ENCODE peak calls at places on chromosome 13, in ten cellular contexts. One of them, this sample, is unnamed.
A peak's percentile ranks its signal among the peaks of the same experiment; 100 is the strongest.

GRCh38 chr13:96671073-96671472 is 323.2 kb downstream of the OXGR1 start:
- ATAC-seq in GM23338: no peak
- ATAC-seq in body of pancreas: no peak
- ATAC-seq in gastrocnemius medialis: no peak
- ATAC-seq in heart left ventricle: no peak
- ATAC-seq in Panc1: no peak
- ATAC-seq in pancreas: no peak
- ATAC-seq in CD4-positive, CD25-positive, alpha-beta regulatory T cell: no peak
- ATAC-seq in heart right ventricle: no peak
- ATAC-seq in left lung: no peak
- ATAC-seq in this sample: no peak

GRCh38 chr13:75353786-75354193 is 128.2 kb downstream of the TBC1D4 start:
- ATAC-seq in GM23338: no peak
- ATAC-seq in Panc1: no peak
- ATAC-seq in heart right ventricle: peak; percentile 73
- ATAC-seq in heart left ventricle: peak; percentile 77
- ATAC-seq in pancreas: no peak
- ATAC-seq in gastrocnemius medialis: peak; percentile 67
- ATAC-seq in CD4-positive, CD25-positive, alpha-beta regulatory T cell: peak; percentile 32
- ATAC-seq in body of pancreas: no peak
- ATAC-seq in left lung: no peak
- ATAC-seq in this sample: no peak

GRCh38 chr13:101916108-101916757 is 463.8 kb downstream of the ITGBL1 start:
- ATAC-seq in left lung: peak; percentile 34
- ATAC-seq in body of pancreas: no peak
- ATAC-seq in GM23338: peak; percentile 71
- ATAC-seq in Panc1: no peak
- ATAC-seq in gastrocnemius medialis: no peak
- ATAC-seq in heart right ventricle: peak; percentile 72
- ATAC-seq in CD4-positive, CD25-positive, alpha-beta regulatory T cell: no peak
- ATAC-seq in pancreas: peak; percentile 69
- ATAC-seq in heart left ventricle: peak; percentile 68
- ATAC-seq in this sample: no peak

GRCh38 chr13:114319441-114319871 is 5.2 kb downstream of the CHAMP1 start:
- ATAC-seq in pancreas: no peak
- ATAC-seq in GM23338: no peak
- ATAC-seq in heart right ventricle: no peak
- ATAC-seq in heart left ventricle: no peak
- ATAC-seq in gastrocnemius medialis: no peak
- ATAC-seq in left lung: no peak
- ATAC-seq in Panc1: no peak
- ATAC-seq in body of pancreas: no peak
- ATAC-seq in CD4-positive, CD25-positive, alpha-beta regulatory T cell: no peak
- ATAC-seq in this sample: no peak

GRCh38 chr13:87810391-87810801 is 139.2 kb downstream of the SLITRK5 start:
- ATAC-seq in CD4-positive, CD25-positive, alpha-beta regulatory T cell: no peak
- ATAC-seq in left lung: no peak
- ATAC-seq in GM23338: peak; percentile 100
- ATAC-seq in gastrocnemius medialis: no peak
- ATAC-seq in Panc1: peak; percentile 94
- ATAC-seq in heart left ventricle: no peak
- ATAC-seq in heart right ventricle: no peak
- ATAC-seq in pancreas: peak; percentile 31
- ATAC-seq in body of pancreas: no peak
- ATAC-seq in this sample: no peak

GRCh38 chr13:97194473-97194872 is 27.7 kb upstream of the MBNL2 start:
- ATAC-seq in body of pancreas: no peak
- ATAC-seq in heart left ventricle: no peak
- ATAC-seq in heart right ventricle: no peak
- ATAC-seq in left lung: no peak
- ATAC-seq in GM23338: no peak
- ATAC-seq in pancreas: no peak
- ATAC-seq in Panc1: peak; percentile 51
- ATAC-seq in CD4-positive, CD25-positive, alpha-beta regulatory T cell: no peak
- ATAC-seq in gastrocnemius medialis: no peak
- ATAC-seq in this sample: no peak

GRCh38 chr13:33204130-33204927 is 81.2 kb downstream of the STARD13 start:
- ATAC-seq in heart right ventricle: peak; percentile 82
- ATAC-seq in heart left ventricle: peak; percentile 59
- ATAC-seq in Panc1: no peak
- ATAC-seq in left lung: peak; percentile 9
- ATAC-seq in GM23338: no peak
- ATAC-seq in CD4-positive, CD25-positive, alpha-beta regulatory T cell: no peak
- ATAC-seq in body of pancreas: peak; percentile 86
- ATAC-seq in gastrocnemius medialis: peak; percentile 83
- ATAC-seq in pancreas: peak; percentile 88
- ATAC-seq in this sample: peak; percentile 74

GRCh38 chr13:75329723-75330122 is 152.2 kb downstream of the TBC1D4 start:
- ATAC-seq in Panc1: no peak
- ATAC-seq in heart left ventricle: no peak
- ATAC-seq in heart right ventricle: no peak
- ATAC-seq in GM23338: no peak
- ATAC-seq in left lung: no peak
- ATAC-seq in pancreas: no peak
- ATAC-seq in gastrocnemius medialis: peak; percentile 85
- ATAC-seq in body of pancreas: no peak
- ATAC-seq in CD4-positive, CD25-positive, alpha-beta regulatory T cell: no peak
- ATAC-seq in this sample: no peak

GRCh38 chr13:21061077-21061945 is at the start of gene LATS2:
- ATAC-seq in heart left ventricle: peak; percentile 96
- ATAC-seq in body of pancreas: peak; percentile 94
- ATAC-seq in pancreas: peak; percentile 95
- ATAC-seq in gastrocnemius medialis: peak; percentile 87
- ATAC-seq in CD4-positive, CD25-positive, alpha-beta regulatory T cell: peak; percentile 56
- ATAC-seq in left lung: peak; percentile 97
- ATAC-seq in heart right ventricle: peak; percentile 97
- ATAC-seq in Panc1: peak; percentile 94
- ATAC-seq in GM23338: peak; percentile 85
- ATAC-seq in this sample: peak; percentile 96

GRCh38 chr13:93977986-93978385 is 501.5 kb downstream of the DCT start:
- ATAC-seq in CD4-positive, CD25-positive, alpha-beta regulatory T cell: no peak
- ATAC-seq in GM23338: no peak
- ATAC-seq in left lung: no peak
- ATAC-seq in Panc1: no peak
- ATAC-seq in pancreas: no peak
- ATAC-seq in heart left ventricle: no peak
- ATAC-seq in heart right ventricle: no peak
- ATAC-seq in body of pancreas: no peak
- ATAC-seq in gastrocnemius medialis: no peak
- ATAC-seq in this sample: no peak

GRCh38 chr13:108428691-108429090 is 159.2 kb downstream of the TNFSF13B start:
- ATAC-seq in CD4-positive, CD25-positive, alpha-beta regulatory T cell: no peak
- ATAC-seq in pancreas: no peak
- ATAC-seq in heart left ventricle: no peak
- ATAC-seq in Panc1: no peak
- ATAC-seq in left lung: no peak
- ATAC-seq in gastrocnemius medialis: no peak
- ATAC-seq in heart right ventricle: no peak
- ATAC-seq in body of pancreas: no peak
- ATAC-seq in GM23338: no peak
- ATAC-seq in this sample: no peak

GRCh38 chr13:33235078-33235477 is 50.5 kb downstream of the STARD13 start:
- ATAC-seq in Panc1: no peak
- ATAC-seq in gastrocnemius medialis: peak; percentile 89
- ATAC-seq in heart right ventricle: peak; percentile 47
- ATAC-seq in body of pancreas: peak; percentile 74
- ATAC-seq in heart left ventricle: peak; percentile 33
- ATAC-seq in CD4-positive, CD25-positive, alpha-beta regulatory T cell: no peak
- ATAC-seq in GM23338: no peak
- ATAC-seq in pancreas: peak; percentile 84
- ATAC-seq in left lung: peak; percentile 66
- ATAC-seq in this sample: peak; percentile 83

GRCh38 chr13:97225533-97225932 is 3.4 kb downstream of the MBNL2 start:
- ATAC-seq in body of pancreas: no peak
- ATAC-seq in heart right ventricle: no peak
- ATAC-seq in Panc1: no peak
- ATAC-seq in left lung: no peak
- ATAC-seq in gastrocnemius medialis: no peak
- ATAC-seq in CD4-positive, CD25-positive, alpha-beta regulatory T cell: no peak
- ATAC-seq in GM23338: no peak
- ATAC-seq in heart left ventricle: no peak
- ATAC-seq in pancreas: no peak
- ATAC-seq in this sample: no peak

GRCh38 chr13:95184317-95184716 is 116.9 kb downstream of the ABCC4 start:
- ATAC-seq in body of pancreas: no peak
- ATAC-seq in heart left ventricle: no peak
- ATAC-seq in Panc1: no peak
- ATAC-seq in gastrocnemius medialis: no peak
- ATAC-seq in heart right ventricle: no peak
- ATAC-seq in pancreas: no peak
- ATAC-seq in GM23338: no peak
- ATAC-seq in left lung: no peak
- ATAC-seq in CD4-positive, CD25-positive, alpha-beta regulatory T cell: no peak
- ATAC-seq in this sample: no peak

GRCh38 chr13:95154441-95154886 is 146.8 kb downstream of the ABCC4 start:
- ATAC-seq in left lung: no peak
- ATAC-seq in heart left ventricle: no peak
- ATAC-seq in gastrocnemius medialis: no peak
- ATAC-seq in body of pancreas: no peak
- ATAC-seq in GM23338: no peak
- ATAC-seq in CD4-positive, CD25-positive, alpha-beta regulatory T cell: no peak
- ATAC-seq in pancreas: peak; percentile 31
- ATAC-seq in Panc1: no peak
- ATAC-seq in heart right ventricle: no peak
- ATAC-seq in this sample: no peak

GRCh38 chr13:34335662-34336007 is 517.7 kb downstream of the RFC3 start:
- ATAC-seq in pancreas: peak; percentile 72
- ATAC-seq in GM23338: no peak
- ATAC-seq in heart right ventricle: no peak
- ATAC-seq in heart left ventricle: no peak
- ATAC-seq in CD4-positive, CD25-positive, alpha-beta regulatory T cell: no peak
- ATAC-seq in body of pancreas: no peak
- ATAC-seq in gastrocnemius medialis: no peak
- ATAC-seq in Panc1: no peak
- ATAC-seq in left lung: no peak
- ATAC-seq in this sample: no peak

DNA sequence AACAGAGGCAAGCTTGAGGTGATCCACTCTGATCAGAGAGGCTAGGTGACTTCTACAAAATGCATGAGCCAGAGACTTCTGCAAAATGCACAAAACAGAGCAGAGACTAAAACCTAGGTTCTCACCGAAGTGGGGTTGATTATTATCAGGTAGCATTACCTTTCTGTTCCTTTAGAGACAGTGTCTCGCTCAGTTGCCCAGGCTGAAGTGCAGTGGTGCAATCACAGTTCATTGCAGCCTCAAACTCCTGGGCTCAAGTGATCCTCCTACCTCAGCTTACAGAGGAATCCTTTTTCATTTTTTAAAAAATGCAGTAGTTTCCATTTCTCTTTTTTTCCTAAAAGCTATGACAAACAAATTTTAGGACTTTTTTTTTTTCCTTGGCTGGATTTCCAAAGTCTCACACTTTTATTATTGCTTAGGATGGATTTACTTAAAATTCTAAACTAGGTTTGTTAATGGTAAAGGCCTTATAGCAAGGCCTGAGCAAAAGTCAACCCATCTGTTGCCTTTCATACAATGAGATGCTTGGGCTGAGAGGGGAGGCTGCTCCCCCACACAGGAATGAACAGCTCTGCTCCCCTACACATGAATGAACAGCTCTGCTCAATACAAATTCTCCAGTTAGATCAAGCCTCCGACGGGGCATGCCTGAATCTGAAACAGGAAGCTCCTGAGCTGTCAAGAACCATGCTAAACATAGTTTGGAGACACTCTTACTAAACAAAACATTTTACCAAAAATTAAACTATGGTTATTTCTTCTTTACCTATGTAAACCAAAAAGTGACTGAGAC is 18.8 kb upstream of the TNFRSF19 start:
- ATAC-seq in pancreas: no peak
- ATAC-seq in gastrocnemius medialis: no peak
- ATAC-seq in heart left ventricle: no peak
- ATAC-seq in left lung: no peak
- ATAC-seq in CD4-positive, CD25-positive, alpha-beta regulatory T cell: no peak
- ATAC-seq in heart right ventricle: no peak
- ATAC-seq in body of pancreas: no peak
- ATAC-seq in Panc1: no peak
- ATAC-seq in GM23338: no peak
- ATAC-seq in this sample: no peak
- H3K4me1 ChIP-seq in pancreas: no peaks in the 10 kb centered on the region
- H3K4me1 ChIP-seq in gastrocnemius medialis: peaks cover 4% of the 10 kb centered on the region
- H3K4me1 ChIP-seq in heart left ventricle: peaks cover 9% of the 10 kb centered on the region
- H3K4me1 ChIP-seq in left lung: no peaks in the 10 kb centered on the region
- H3K4me1 ChIP-seq in CD4-positive, CD25-positive, alpha-beta regulatory T cell: no peaks in the 10 kb centered on the region
- H3K4me1 ChIP-seq in heart right ventricle: peaks cover 12% of the 10 kb centered on the region
- H3K4me1 ChIP-seq in body of pancreas: peaks cover 7% of the 10 kb centered on the region
- H3K4me1 ChIP-seq in Panc1: no peaks in the 10 kb centered on the region
- H3K4me1 ChIP-seq in GM23338: peaks cover 13% of the 10 kb centered on the region
- H3K4me1 ChIP-seq in this sample: peaks cover 3% of the 10 kb centered on the region

GRCh38 chr13:50129065-50129922 is 114.0 kb downstream of the KCNRG start:
- ATAC-seq in pancreas: no peak
- ATAC-seq in gastrocnemius medialis: no peak
- ATAC-seq in Panc1: no peak
- ATAC-seq in GM23338: no peak
- ATAC-seq in CD4-positive, CD25-positive, alpha-beta regulatory T cell: no peak
- ATAC-seq in body of pancreas: no peak
- ATAC-seq in heart left ventricle: no peak
- ATAC-seq in heart right ventricle: no peak
- ATAC-seq in left lung: no peak
- ATAC-seq in this sample: no peak
- H3K4me1 ChIP-seq in pancreas: no peaks in the 10 kb centered on the region
- H3K4me1 ChIP-seq in gastrocnemius medialis: peaks cover 20% of the 10 kb centered on the region
- H3K4me1 ChIP-seq in Panc1: peaks cover 4% of the 10 kb centered on the region
- H3K4me1 ChIP-seq in GM23338: peaks cover 63% of the 10 kb centered on the region
- H3K4me1 ChIP-seq in CD4-positive, CD25-positive, alpha-beta regulatory T cell: peaks cover 73% of the 10 kb centered on the region
- H3K4me1 ChIP-seq in body of pancreas: peaks cover 43% of the 10 kb centered on the region
- H3K4me1 ChIP-seq in heart left ventricle: peaks cover 20% of the 10 kb centered on the region
- H3K4me1 ChIP-seq in heart right ventricle: peaks cover 8% of the 10 kb centered on the region
- H3K4me1 ChIP-seq in left lung: peaks cover 62% of the 10 kb centered on the region
- H3K4me1 ChIP-seq in this sample: peaks cover 66% of the 10 kb centered on the region

DNA sequence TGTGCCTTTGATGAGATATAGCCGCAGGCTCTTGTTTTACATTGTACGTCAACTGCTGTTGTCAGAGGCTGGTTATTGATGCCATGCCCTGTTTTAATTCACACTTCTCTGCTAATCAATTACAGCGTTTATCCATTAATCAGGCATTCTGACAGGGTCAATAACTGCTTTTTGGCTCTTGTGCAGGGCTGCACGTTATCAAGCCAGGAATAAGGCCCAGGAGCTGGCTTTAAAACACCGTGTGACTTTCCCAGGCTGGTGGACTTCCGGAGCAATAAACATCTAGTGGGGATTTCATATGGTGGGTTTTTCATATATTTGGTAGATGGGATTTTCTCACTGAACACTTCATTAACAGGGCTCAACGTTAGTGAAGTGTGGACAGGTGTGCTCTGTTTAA is 221.7 kb downstream of the TM9SF2 start:
- ATAC-seq in CD4-positive, CD25-positive, alpha-beta regulatory T cell: no peak
- ATAC-seq in heart right ventricle: no peak
- ATAC-seq in Panc1: no peak
- ATAC-seq in pancreas: peak; percentile 89
- ATAC-seq in gastrocnemius medialis: no peak
- ATAC-seq in heart left ventricle: no peak
- ATAC-seq in GM23338: no peak
- ATAC-seq in body of pancreas: peak; percentile 53
- ATAC-seq in left lung: no peak
- ATAC-seq in this sample: no peak
- H3K4me1 ChIP-seq in CD4-positive, CD25-positive, alpha-beta regulatory T cell: no peaks in the 10 kb centered on the region
- H3K4me1 ChIP-seq in heart right ventricle: no peaks in the 10 kb centered on the region
- H3K4me1 ChIP-seq in Panc1: no peaks in the 10 kb centered on the region
- H3K4me1 ChIP-seq in pancreas: peaks cover 5% of the 10 kb centered on the region
- H3K4me1 ChIP-seq in gastrocnemius medialis: peaks cover 7% of the 10 kb centered on the region
- H3K4me1 ChIP-seq in heart left ventricle: no peaks in the 10 kb centered on the region
- H3K4me1 ChIP-seq in GM23338: peaks cover 64% of the 10 kb centered on the region
- H3K4me1 ChIP-seq in body of pancreas: peaks cover 14% of the 10 kb centered on the region
- H3K4me1 ChIP-seq in left lung: no peaks in the 10 kb centered on the region
- H3K4me1 ChIP-seq in this sample: no peaks in the 10 kb centered on the region

GRCh38 chr13:77751513-77752456 is 54.3 kb downstream of the SLAIN1 start:
- ATAC-seq in left lung: peak; percentile 95
- ATAC-seq in body of pancreas: peak; percentile 87
- ATAC-seq in CD4-positive, CD25-positive, alpha-beta regulatory T cell: peak; percentile 81
- ATAC-seq in GM23338: peak; percentile 92
- ATAC-seq in heart right ventricle: peak; percentile 64
- ATAC-seq in heart left ventricle: no peak
- ATAC-seq in pancreas: peak; percentile 94
- ATAC-seq in Panc1: no peak
- ATAC-seq in gastrocnemius medialis: peak; percentile 58
- ATAC-seq in this sample: peak; percentile 62
- H3K4me1 ChIP-seq in left lung: peaks cover 5% of the 10 kb centered on the region
- H3K4me1 ChIP-seq in body of pancreas: no peaks in the 10 kb centered on the region
- H3K4me1 ChIP-seq in CD4-positive, CD25-positive, alpha-beta regulatory T cell: no peaks in the 10 kb centered on the region
- H3K4me1 ChIP-seq in GM23338: no peaks in the 10 kb centered on the region
- H3K4me1 ChIP-seq in heart right ventricle: no peaks in the 10 kb centered on the region
- H3K4me1 ChIP-seq in heart left ventricle: no peaks in the 10 kb centered on the region
- H3K4me1 ChIP-seq in pancreas: peaks cover 7% of the 10 kb centered on the region
- H3K4me1 ChIP-seq in Panc1: no peaks in the 10 kb centered on the region
- H3K4me1 ChIP-seq in gastrocnemius medialis: no peaks in the 10 kb centered on the region
- H3K4me1 ChIP-seq in this sample: no peaks in the 10 kb centered on the region